ENCODE peak calls at places on chromosomes 6 and 20, in ten cellular contexts. One of them, this sample, is unnamed.

GRCh38 chr6:3876866-3877265 is 27.7 kb downstream of the FAM50B start:
- DNase-seq in ovary: no peak
- DNase-seq in HTR-8/SVneo: no peak
- DNase-seq in dorsolateral prefrontal cortex: no peak
- DNase-seq in D341Med: no peak
- DNase-seq in A673: no peak
- DNase-seq in posterior vena cava: no peak
- DNase-seq in AG09319: no peak
- DNase-seq in stimulated activated CD8-positive, alpha-beta memory T cell treated with anti-CD3 and anti-CD28 coated beads, Interleukin-2, amount 100 ng/mL, for 48 hours: no peak
- DNase-seq in hippocampal formation: no peak
- DNase-seq in this sample: no peak

GRCh38 chr6:144578385-144579350 is 293.5 kb downstream of the UTRN start:
- DNase-seq in posterior vena cava: no peak
- DNase-seq in HTR-8/SVneo: no peak
- DNase-seq in AG09319: no peak
- DNase-seq in stimulated activated CD8-positive, alpha-beta memory T cell treated with anti-CD3 and anti-CD28 coated beads, Interleukin-2, amount 100 ng/mL, for 48 hours: no peak
- DNase-seq in dorsolateral prefrontal cortex: no peak
- DNase-seq in D341Med: no peak
- DNase-seq in hippocampal formation: no peak
- DNase-seq in ovary: no peak
- DNase-seq in A673: peak
- DNase-seq in this sample: no peak

GRCh38 chr20:20824924-20825584 is 112.6 kb upstream of the RALGAPA2 start:
- DNase-seq in HTR-8/SVneo: peak
- DNase-seq in AG09319: no peak
- DNase-seq in stimulated activated CD8-positive, alpha-beta memory T cell treated with anti-CD3 and anti-CD28 coated beads, Interleukin-2, amount 100 ng/mL, for 48 hours: peak
- DNase-seq in D341Med: peak
- DNase-seq in posterior vena cava: peak
- DNase-seq in dorsolateral prefrontal cortex: no peak
- DNase-seq in ovary: peak
- DNase-seq in A673: peak
- DNase-seq in hippocampal formation: peak
- DNase-seq in this sample: peak

GRCh38 chr6:139152892-139153271 is 18.0 kb downstream of the HECA start:
- DNase-seq in posterior vena cava: no peak
- DNase-seq in stimulated activated CD8-positive, alpha-beta memory T cell treated with anti-CD3 and anti-CD28 coated beads, Interleukin-2, amount 100 ng/mL, for 48 hours: no peak
- DNase-seq in HTR-8/SVneo: no peak
- DNase-seq in AG09319: no peak
- DNase-seq in ovary: no peak
- DNase-seq in D341Med: no peak
- DNase-seq in hippocampal formation: no peak
- DNase-seq in dorsolateral prefrontal cortex: no peak
- DNase-seq in A673: no peak
- DNase-seq in this sample: no peak

GRCh38 chr6:46023216-46023915 is 7.7 kb upstream of the CLIC5 start:
- DNase-seq in D341Med: no peak
- DNase-seq in A673: no peak
- DNase-seq in dorsolateral prefrontal cortex: no peak
- DNase-seq in posterior vena cava: no peak
- DNase-seq in ovary: no peak
- DNase-seq in stimulated activated CD8-positive, alpha-beta memory T cell treated with anti-CD3 and anti-CD28 coated beads, Interleukin-2, amount 100 ng/mL, for 48 hours: no peak
- DNase-seq in HTR-8/SVneo: no peak
- DNase-seq in AG09319: no peak
- DNase-seq in hippocampal formation: no peak
- DNase-seq in this sample: no peak

GRCh38 chr6:121365499-121366183 is 31.4 kb upstream of the TBC1D32 start:
- DNase-seq in HTR-8/SVneo: no peak
- DNase-seq in hippocampal formation: no peak
- DNase-seq in AG09319: no peak
- DNase-seq in dorsolateral prefrontal cortex: no peak
- DNase-seq in stimulated activated CD8-positive, alpha-beta memory T cell treated with anti-CD3 and anti-CD28 coated beads, Interleukin-2, amount 100 ng/mL, for 48 hours: no peak
- DNase-seq in ovary: no peak
- DNase-seq in A673: no peak
- DNase-seq in D341Med: no peak
- DNase-seq in posterior vena cava: no peak
- DNase-seq in this sample: no peak

GRCh38 chr6:7546832-7547714 is 5.6 kb downstream of the DSP start:
- DNase-seq in posterior vena cava: no peak
- DNase-seq in D341Med: no peak
- DNase-seq in AG09319: no peak
- DNase-seq in ovary: no peak
- DNase-seq in HTR-8/SVneo: no peak
- DNase-seq in dorsolateral prefrontal cortex: no peak
- DNase-seq in stimulated activated CD8-positive, alpha-beta memory T cell treated with anti-CD3 and anti-CD28 coated beads, Interleukin-2, amount 100 ng/mL, for 48 hours: no peak
- DNase-seq in hippocampal formation: no peak
- DNase-seq in A673: no peak
- DNase-seq in this sample: no peak

GRCh38 chr20:6164421-6165341 is 41.9 kb upstream of the FERMT1 start:
- DNase-seq in posterior vena cava: no peak
- DNase-seq in AG09319: no peak
- DNase-seq in stimulated activated CD8-positive, alpha-beta memory T cell treated with anti-CD3 and anti-CD28 coated beads, Interleukin-2, amount 100 ng/mL, for 48 hours: no peak
- DNase-seq in A673: no peak
- DNase-seq in D341Med: no peak
- DNase-seq in hippocampal formation: no peak
- DNase-seq in dorsolateral prefrontal cortex: no peak
- DNase-seq in HTR-8/SVneo: no peak
- DNase-seq in ovary: no peak
- DNase-seq in this sample: no peak

GRCh38 chr20:25076731-25077609 is 5.0 kb downstream of the VSX1 start:
- DNase-seq in posterior vena cava: peak
- DNase-seq in ovary: no peak
- DNase-seq in dorsolateral prefrontal cortex: no peak
- DNase-seq in A673: no peak
- DNase-seq in stimulated activated CD8-positive, alpha-beta memory T cell treated with anti-CD3 and anti-CD28 coated beads, Interleukin-2, amount 100 ng/mL, for 48 hours: no peak
- DNase-seq in hippocampal formation: no peak
- DNase-seq in AG09319: no peak
- DNase-seq in D341Med: no peak
- DNase-seq in HTR-8/SVneo: no peak
- DNase-seq in this sample: no peak

GRCh38 chr6:118485601-118486550 is 62.2 kb upstream of the PLN start:
- DNase-seq in HTR-8/SVneo: no peak
- DNase-seq in ovary: no peak
- DNase-seq in AG09319: no peak
- DNase-seq in stimulated activated CD8-positive, alpha-beta memory T cell treated with anti-CD3 and anti-CD28 coated beads, Interleukin-2, amount 100 ng/mL, for 48 hours: no peak
- DNase-seq in dorsolateral prefrontal cortex: no peak
- DNase-seq in D341Med: no peak
- DNase-seq in hippocampal formation: peak
- DNase-seq in A673: no peak
- DNase-seq in posterior vena cava: no peak
- DNase-seq in this sample: no peak

GRCh38 chr6:4059115-4059777 is 19.7 kb downstream of the FAM217A start:
- DNase-seq in stimulated activated CD8-positive, alpha-beta memory T cell treated with anti-CD3 and anti-CD28 coated beads, Interleukin-2, amount 100 ng/mL, for 48 hours: peak
- DNase-seq in AG09319: peak
- DNase-seq in dorsolateral prefrontal cortex: no peak
- DNase-seq in HTR-8/SVneo: peak
- DNase-seq in A673: peak
- DNase-seq in ovary: no peak
- DNase-seq in hippocampal formation: no peak
- DNase-seq in D341Med: no peak
- DNase-seq in posterior vena cava: no peak
- DNase-seq in this sample: no peak

GRCh38 chr6:130617658-130618057 is 209.5 kb upstream of the SMLR1 start:
- DNase-seq in hippocampal formation: no peak
- DNase-seq in A673: peak
- DNase-seq in HTR-8/SVneo: no peak
- DNase-seq in posterior vena cava: no peak
- DNase-seq in stimulated activated CD8-positive, alpha-beta memory T cell treated with anti-CD3 and anti-CD28 coated beads, Interleukin-2, amount 100 ng/mL, for 48 hours: no peak
- DNase-seq in D341Med: no peak
- DNase-seq in ovary: no peak
- DNase-seq in dorsolateral prefrontal cortex: no peak
- DNase-seq in AG09319: no peak
- DNase-seq in this sample: no peak

GRCh38 chr6:90097357-90097756 is 199.3 kb downstream of the BACH2 start:
- DNase-seq in hippocampal formation: no peak
- DNase-seq in AG09319: no peak
- DNase-seq in A673: peak
- DNase-seq in D341Med: no peak
- DNase-seq in posterior vena cava: no peak
- DNase-seq in ovary: no peak
- DNase-seq in stimulated activated CD8-positive, alpha-beta memory T cell treated with anti-CD3 and anti-CD28 coated beads, Interleukin-2, amount 100 ng/mL, for 48 hours: no peak
- DNase-seq in HTR-8/SVneo: no peak
- DNase-seq in dorsolateral prefrontal cortex: no peak
- DNase-seq in this sample: no peak

GRCh38 chr6:42569102-42570028 is 5.5 kb downstream of the UBR2 start:
- DNase-seq in hippocampal formation: no peak
- DNase-seq in ovary: no peak
- DNase-seq in posterior vena cava: no peak
- DNase-seq in A673: peak
- DNase-seq in HTR-8/SVneo: no peak
- DNase-seq in stimulated activated CD8-positive, alpha-beta memory T cell treated with anti-CD3 and anti-CD28 coated beads, Interleukin-2, amount 100 ng/mL, for 48 hours: no peak
- DNase-seq in dorsolateral prefrontal cortex: no peak
- DNase-seq in AG09319: peak
- DNase-seq in D341Med: no peak
- DNase-seq in this sample: no peak

GRCh38 chr6:42158011-42158410 is 15.2 kb upstream of the GUCA1A start:
- DNase-seq in stimulated activated CD8-positive, alpha-beta memory T cell treated with anti-CD3 and anti-CD28 coated beads, Interleukin-2, amount 100 ng/mL, for 48 hours: no peak
- DNase-seq in dorsolateral prefrontal cortex: no peak
- DNase-seq in ovary: no peak
- DNase-seq in HTR-8/SVneo: no peak
- DNase-seq in hippocampal formation: no peak
- DNase-seq in A673: no peak
- DNase-seq in posterior vena cava: no peak
- DNase-seq in AG09319: peak
- DNase-seq in D341Med: no peak
- DNase-seq in this sample: no peak

GRCh38 chr6:161947371-161947770 is 673.5 kb upstream of the AGPAT4 start:
- DNase-seq in hippocampal formation: no peak
- DNase-seq in HTR-8/SVneo: no peak
- DNase-seq in A673: no peak
- DNase-seq in posterior vena cava: no peak
- DNase-seq in ovary: no peak
- DNase-seq in AG09319: no peak
- DNase-seq in dorsolateral prefrontal cortex: no peak
- DNase-seq in stimulated activated CD8-positive, alpha-beta memory T cell treated with anti-CD3 and anti-CD28 coated beads, Interleukin-2, amount 100 ng/mL, for 48 hours: no peak
- DNase-seq in D341Med: no peak
- DNase-seq in this sample: no peak

GRCh38 chr6:1091905-1092304 is 220.0 kb upstream of the FOXQ1 start:
- DNase-seq in AG09319: no peak
- DNase-seq in dorsolateral prefrontal cortex: no peak
- DNase-seq in ovary: no peak
- DNase-seq in D341Med: no peak
- DNase-seq in HTR-8/SVneo: no peak
- DNase-seq in hippocampal formation: no peak
- DNase-seq in stimulated activated CD8-positive, alpha-beta memory T cell treated with anti-CD3 and anti-CD28 coated beads, Interleukin-2, amount 100 ng/mL, for 48 hours: no peak
- DNase-seq in posterior vena cava: no peak
- DNase-seq in A673: no peak
- DNase-seq in this sample: no peak

GRCh38 chr20:46872315-46873211 is 22.1 kb upstream of the EYA2 start:
- DNase-seq in posterior vena cava: no peak
- DNase-seq in A673: no peak
- DNase-seq in HTR-8/SVneo: no peak
- DNase-seq in D341Med: no peak
- DNase-seq in dorsolateral prefrontal cortex: no peak
- DNase-seq in ovary: no peak
- DNase-seq in AG09319: no peak
- DNase-seq in stimulated activated CD8-positive, alpha-beta memory T cell treated with anti-CD3 and anti-CD28 coated beads, Interleukin-2, amount 100 ng/mL, for 48 hours: no peak
- DNase-seq in hippocampal formation: no peak
- DNase-seq in this sample: no peak

GRCh38 chr6:157386023-157386422 is 5.0 kb downstream of the ZDHHC14 start:
- DNase-seq in stimulated activated CD8-positive, alpha-beta memory T cell treated with anti-CD3 and anti-CD28 coated beads, Interleukin-2, amount 100 ng/mL, for 48 hours: no peak
- DNase-seq in D341Med: no peak
- DNase-seq in AG09319: no peak
- DNase-seq in HTR-8/SVneo: no peak
- DNase-seq in A673: no peak
- DNase-seq in ovary: no peak
- DNase-seq in posterior vena cava: no peak
- DNase-seq in hippocampal formation: no peak
- DNase-seq in dorsolateral prefrontal cortex: no peak
- DNase-seq in this sample: no peak

GRCh38 chr6:31826793-31827285 is 699 bp upstream of the HSPA1B start:
- DNase-seq in HTR-8/SVneo: peak
- DNase-seq in ovary: peak
- DNase-seq in D341Med: peak
- DNase-seq in posterior vena cava: peak
- DNase-seq in hippocampal formation: peak
- DNase-seq in dorsolateral prefrontal cortex: peak
- DNase-seq in stimulated activated CD8-positive, alpha-beta memory T cell treated with anti-CD3 and anti-CD28 coated beads, Interleukin-2, amount 100 ng/mL, for 48 hours: no peak
- DNase-seq in AG09319: peak
- DNase-seq in A673: peak
- DNase-seq in this sample: peak

This sample was measured in sigmoid colon.